ENCODE peak calls at places on chromosomes 16 and 17, in seven cellular contexts. D is ascending aorta, I is tibial artery, R is uterus, G is cardiac muscle cell, M is thoracic aorta, P is IMR-90. U is an unnamed sample.

GRCh38 chr17:75752405-75753192 is 12.4 kb downstream of the GALK1 start:
- DNase-seq in D (no peak), I (no peak), R (no peak), G (no peak), M (no peak), P (no peak), U (no peak)

GRCh38 chr17:21539146-21539545 is 153.2 kb upstream of the KCNJ18 start:
- DNase-seq in D (no peak), I (no peak), R (no peak), G (no peak), M (no peak), P (peak; percentile 27), U (no peak)

GRCh38 chr16:72985148-72985882 is 62.6 kb downstream of the ZFHX3 start:
- DNase-seq in D (no peak), I (peak; percentile 91), R (peak; percentile 65), G (peak; percentile 88), M (no peak), P (peak; percentile 48), U (no peak)

GRCh38 chr16:2237552-2238395 is 1.5 kb downstream of the DNASE1L2 start:
- DNase-seq in D (no peak), I (no peak), R (no peak), G (no peak), M (no peak), P (no peak), U (no peak)

GRCh38 chr16:53775821-53776431 is 72.0 kb downstream of the FTO start:
- DNase-seq in D (no peak), I (peak; percentile 65), R (peak; percentile 47), G (peak; percentile 97), M (peak; percentile 12), P (peak; percentile 91), U (peak; percentile 52)

GRCh38 chr16:68445458-68445857 is 2.9 kb downstream of the SMPD3 start:
- DNase-seq in D (no peak), I (no peak), R (no peak), G (peak; percentile 50), M (no peak), P (peak; percentile 5), U (no peak)

GRCh38 chr17:47862621-47863440 is 11.9 kb upstream of the SP6 start:
- DNase-seq in D (no peak), I (no peak), R (no peak), G (peak; percentile 57), M (no peak), P (peak; percentile 90), U (no peak)

GRCh38 chr17:17603178-17603894 is 11.8 kb upstream of the PEMT start:
- DNase-seq in D (no peak), I (no peak), R (no peak), G (no peak), M (no peak), P (no peak), U (no peak)

GRCh38 chr16:65069766-65070165 is 52.1 kb downstream of the CDH11 start:
- DNase-seq in D (no peak), I (no peak), R (no peak), G (peak; percentile 25), M (no peak), P (peak; percentile 61), U (no peak)

GRCh38 chr16:11100239-11100750 is 155.7 kb downstream of the SOCS1 start:
- DNase-seq in D (peak; percentile 42), I (peak; percentile 77), R (peak; percentile 91), G (peak; percentile 95), M (no peak), P (peak; percentile 100), U (no peak)

GRCh38 chr16:49287572-49287971 is 5.9 kb upstream of the CBLN1 start:
- DNase-seq in D (no peak), I (no peak), R (no peak), G (no peak), M (no peak), P (no peak), U (no peak)

GRCh38 chr17:18888766-18889290 is 30.9 kb downstream of the PRPSAP2 start:
- DNase-seq in D (no peak), I (no peak), R (no peak), G (no peak), M (no peak), P (no peak), U (no peak)

GRCh38 chr16:69471121-69471520 is 46.7 kb downstream of the CYB5B start:
- DNase-seq in D (no peak), I (no peak), R (no peak), G (no peak), M (no peak), P (no peak), U (no peak)

GRCh38 chr17:30372755-30373154 is 6.0 kb upstream of the CPD start:
- DNase-seq in D (no peak), I (no peak), R (no peak), G (no peak), M (no peak), P (peak; percentile 80), U (no peak)

GRCh38 chr17:40307001-40307690 is 1.8 kb upstream of the RARA start:
- DNase-seq in D (no peak), I (no peak), R (peak; percentile 51), G (peak; percentile 81), M (no peak), P (no peak), U (no peak)

GRCh38 chr16:78122774-78123315 is 23.4 kb downstream of the WWOX start:
- DNase-seq in D (no peak), I (no peak), R (no peak), G (peak; percentile 75), M (no peak), P (peak; percentile 53), U (no peak)

GRCh38 chr16:53829186-53829747 is 125.3 kb downstream of the FTO start:
- DNase-seq in D (no peak), I (no peak), R (no peak), G (peak; percentile 25), M (no peak), P (peak; percentile 71), U (no peak)

GRCh38 chr16:89764711-89765201 is 43.4 kb downstream of the ZNF276 start:
- DNase-seq in D (peak; percentile 41), I (peak; percentile 76), R (no peak), G (peak; percentile 5), M (peak; percentile 8), P (no peak), U (no peak)

GRCh38 chr17:69874220-69874670 is 200.8 kb upstream of the KCNJ16 start:
- DNase-seq in D (no peak), I (no peak), R (no peak), G (peak; percentile 95), M (no peak), P (peak; percentile 87), U (no peak)

GRCh38 chr17:28372203-28372944 is 880 bp downstream of the SARM1 start:
- DNase-seq in D (no peak), I (no peak), R (no peak), G (peak; percentile 49), M (no peak), P (peak; percentile 30), U (peak; percentile 82)

GRCh38 chr16:72924918-72925630 is 122.9 kb downstream of the ZFHX3 start:
- DNase-seq in D (no peak), I (peak; percentile 47), R (no peak), G (no peak), M (no peak), P (no peak), U (no peak)

DNA sequence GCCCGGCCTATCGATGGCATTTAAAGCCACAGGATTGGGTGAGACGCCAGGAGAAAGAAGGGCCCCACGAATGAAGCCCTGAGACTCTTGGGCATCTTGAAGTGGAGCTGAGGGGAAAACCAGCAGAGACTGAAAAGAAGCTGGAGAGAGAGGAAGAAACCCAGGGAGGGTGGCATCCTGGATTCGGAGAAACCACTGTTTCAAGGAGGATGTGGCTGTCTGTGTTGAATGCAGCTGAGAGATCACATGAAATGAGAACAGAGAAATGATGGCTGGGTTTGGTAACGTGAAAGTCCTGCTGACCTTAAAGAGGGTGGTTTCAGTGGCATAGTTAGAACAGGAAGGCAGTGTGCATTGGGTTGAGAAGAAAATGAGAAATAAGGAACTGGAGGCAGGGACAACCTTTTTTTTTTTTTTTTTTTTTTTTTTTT is 3.8 kb downstream of the TNFSF12 start:
- DNase-seq in D (no peak), I (no peak), R (no peak), G (no peak), M (no peak), P (no peak), U (peak; percentile 47)
- H3K4me1 ChIP-seq in D (peaks cover 11% of the 10 kb centered on the region), I (peaks cover 24% of the 10 kb centered on the region), R (peaks cover 7% of the 10 kb centered on the region), G (peaks cover 7% of the 10 kb centered on the region), M (peaks cover 26% of the 10 kb centered on the region), P (peaks cover 8% of the 10 kb centered on the region), U (peaks cover 14% of the 10 kb centered on the region)

DNA sequence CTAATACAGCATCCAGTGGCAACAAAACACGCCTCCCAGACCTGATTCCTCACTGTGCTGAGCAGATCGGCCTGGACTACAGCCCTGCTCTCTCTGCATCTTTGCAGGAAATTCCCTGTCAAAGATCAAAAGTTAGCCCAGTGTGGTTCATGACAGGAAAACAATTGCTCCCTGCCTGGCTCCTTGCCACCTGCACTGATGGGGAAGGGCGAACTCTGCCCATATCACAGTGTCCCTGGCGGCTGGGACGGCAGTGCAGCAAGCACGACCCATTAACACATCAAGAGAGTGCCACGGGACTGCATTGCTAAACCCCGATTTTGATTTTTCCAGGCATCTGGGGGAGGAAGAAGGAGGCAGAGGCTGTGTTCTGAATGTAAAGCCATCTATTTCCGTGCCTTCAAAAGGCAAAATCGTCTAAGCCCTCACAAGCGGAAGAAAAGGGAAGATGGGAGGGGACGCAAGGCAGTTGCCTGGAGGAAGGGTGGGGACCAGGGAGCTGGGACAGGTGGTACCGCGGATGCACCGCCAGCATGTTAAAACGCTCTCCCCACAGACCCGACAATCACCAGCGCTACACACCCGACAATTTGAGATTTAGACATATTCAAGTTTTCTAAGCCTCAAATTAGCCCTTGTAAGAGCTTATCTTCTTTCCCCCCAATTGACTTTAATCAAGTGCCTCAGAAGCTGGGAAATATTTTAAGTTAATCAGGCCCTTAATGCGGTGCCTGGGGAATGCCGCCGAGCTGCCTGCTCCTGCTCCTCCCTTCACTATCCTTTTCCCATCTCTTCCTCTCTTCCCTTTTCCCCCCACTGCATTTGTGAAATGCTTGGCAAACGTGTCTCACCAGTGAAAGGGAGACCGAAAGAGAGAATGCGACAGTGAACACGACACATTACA is 238.8 kb upstream of the CDH5 start:
- DNase-seq in D (no peak), I (no peak), R (peak; percentile 28), G (peak; percentile 70), M (no peak), P (no peak), U (no peak)
- TF ChIP-seq CTCF in D (no peak), I (no peak), R (no peak), G (peak; percentile 23), M (no peak), P (no peak), U (no peak)

GRCh38 chr16:4663756-4664465 is 29.5 kb upstream of the NUDT16L1 start:
- DNase-seq in D (peak; percentile 29), I (peak; percentile 83), R (no peak), G (peak; percentile 51), M (no peak), P (no peak), U (peak; percentile 82)
- H3K4me1 ChIP-seq in D (no peaks in the 10 kb centered on the region), I (peaks cover 5% of the 10 kb centered on the region), R (no peaks in the 10 kb centered on the region), G (no peaks in the 10 kb centered on the region), M (peaks cover 13% of the 10 kb centered on the region), P (no peaks in the 10 kb centered on the region), U (peaks cover 68% of the 10 kb centered on the region)

DNA sequence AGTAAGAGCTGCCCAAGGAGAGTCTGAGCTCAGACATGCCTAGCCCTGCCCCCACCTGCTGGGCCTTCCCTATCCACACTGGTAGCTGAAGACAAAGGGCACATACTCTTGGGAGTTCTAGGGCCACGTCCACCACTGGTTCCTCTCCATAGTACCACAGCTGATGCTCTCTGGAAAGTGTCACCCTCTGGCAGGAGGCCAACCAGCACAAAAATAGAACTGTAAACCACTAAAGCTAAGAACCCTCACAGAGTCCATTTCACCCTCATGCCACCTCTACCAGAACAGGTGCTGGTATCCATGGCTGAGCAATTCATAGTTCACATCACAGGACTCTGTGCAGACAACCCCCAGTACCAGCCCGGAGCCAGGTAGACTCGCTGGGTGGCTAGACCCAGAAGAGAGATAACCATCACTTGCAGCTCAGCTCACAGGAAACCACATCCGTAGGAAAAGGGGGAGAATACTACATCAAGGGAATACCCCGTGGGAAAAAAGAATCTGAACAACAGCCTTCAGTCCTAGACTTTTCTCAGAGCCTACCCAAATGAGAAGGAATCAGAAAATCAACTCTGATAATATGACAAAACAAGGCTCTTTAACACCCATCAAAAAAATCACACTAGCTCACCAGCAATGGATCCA is 115.3 kb downstream of the CEP112 start:
- DNase-seq in D (no peak), I (no peak), R (no peak), G (no peak), M (no peak), P (no peak), U (no peak)
- TF ChIP-seq CTCF in D (no peak), I (no peak), R (no peak), G (no peak), M (no peak), P (no peak), U (no peak)

U was measured in left lung.